ENCODE peak calls at places on chromosomes 13 and 19, in nine cellular contexts. J is epithelial cell of proximal tubule, E is adrenal gland, S is IMR-90, N is foreskin fibroblast, H is HCT116, D is GM23338, C is RWPE1, K is heart right ventricle. Y is an unnamed sample.

GRCh38 chr13:39496487-39496998 is 106.5 kb downstream of the LHFPL6 start:
- DNase-seq in J (no peak), E (no peak), S (no peak), N (no peak), H (no peak), D (no peak), C (no peak), K (no peak), Y (no peak)

GRCh38 chr19:6718741-6719539 is 1.5 kb downstream of the C3 start:
- DNase-seq in J (no peak), E (peak), S (no peak), N (no peak), H (peak), D (peak), C (peak), K (no peak), Y (no peak)

GRCh38 chr19:46574533-46574932 is 26.6 kb upstream of the CALM3 start:
- DNase-seq in J (no peak), E (peak), S (no peak), N (no peak), H (no peak), D (no peak), C (no peak), K (no peak), Y (no peak)

GRCh38 chr19:22286151-22286810 is at the start of gene ZNF729:
- DNase-seq in J (no peak), E (no peak), S (no peak), N (no peak), H (no peak), D (no peak), C (no peak), K (peak), Y (no peak)

GRCh38 chr19:48085904-48086864 is 24.4 kb downstream of the PLA2G4C start:
- DNase-seq in J (no peak), E (no peak), S (no peak), N (no peak), H (no peak), D (peak), C (no peak), K (no peak), Y (no peak)

GRCh38 chr13:98293103-98293502 is 116.0 kb upstream of the RNF113B start:
- DNase-seq in J (no peak), E (no peak), S (no peak), N (no peak), H (no peak), D (no peak), C (no peak), K (no peak), Y (no peak)

GRCh38 chr19:50820549-50821247 is 2.9 kb downstream of the KLK1 start:
- DNase-seq in J (no peak), E (no peak), S (no peak), N (no peak), H (no peak), D (peak), C (no peak), K (peak), Y (no peak)

GRCh38 chr19:8478605-8479004 is 23.8 kb downstream of the PRAM1 start:
- DNase-seq in J (no peak), E (no peak), S (no peak), N (no peak), H (no peak), D (no peak), C (no peak), K (no peak), Y (no peak)

GRCh38 chr19:1364070-1364719 is 19.5 kb upstream of the NDUFS7 start:
- DNase-seq in J (no peak), E (no peak), S (peak), N (no peak), H (no peak), D (no peak), C (no peak), K (no peak), Y (no peak)

GRCh38 chr13:98390086-98390697 is 186.7 kb downstream of the STK24 start:
- DNase-seq in J (no peak), E (no peak), S (peak), N (no peak), H (no peak), D (no peak), C (no peak), K (peak), Y (no peak)

GRCh38 chr13:76622336-76623045 is 263.7 kb downstream of the KCTD12 start:
- DNase-seq in J (no peak), E (peak), S (no peak), N (no peak), H (no peak), D (no peak), C (no peak), K (peak), Y (no peak)

GRCh38 chr19:19508217-19508616 is 7.1 kb downstream of the TSSK6 start:
- DNase-seq in J (no peak), E (no peak), S (no peak), N (no peak), H (no peak), D (no peak), C (no peak), K (no peak), Y (no peak)

GRCh38 chr19:42325896-42326771 is 699 bp downstream of the MEGF8 start:
- DNase-seq in J (no peak), E (peak), S (no peak), N (no peak), H (no peak), D (peak), C (peak), K (no peak), Y (no peak)

GRCh38 chr19:42325308-42325895 is at the start of gene MEGF8:
- DNase-seq in J (peak), E (peak), S (peak), N (peak), H (peak), D (peak), C (peak), K (peak), Y (peak)

GRCh38 chr19:42323852-42324654 is 1.4 kb upstream of the MEGF8 start:
- DNase-seq in J (no peak), E (no peak), S (no peak), N (no peak), H (no peak), D (peak), C (no peak), K (no peak), Y (no peak)

GRCh38 chr19:42323473-42323851 is 2.0 kb upstream of the MEGF8 start:
- DNase-seq in J (no peak), E (no peak), S (no peak), N (no peak), H (no peak), D (peak), C (no peak), K (no peak), Y (no peak)

DNA sequence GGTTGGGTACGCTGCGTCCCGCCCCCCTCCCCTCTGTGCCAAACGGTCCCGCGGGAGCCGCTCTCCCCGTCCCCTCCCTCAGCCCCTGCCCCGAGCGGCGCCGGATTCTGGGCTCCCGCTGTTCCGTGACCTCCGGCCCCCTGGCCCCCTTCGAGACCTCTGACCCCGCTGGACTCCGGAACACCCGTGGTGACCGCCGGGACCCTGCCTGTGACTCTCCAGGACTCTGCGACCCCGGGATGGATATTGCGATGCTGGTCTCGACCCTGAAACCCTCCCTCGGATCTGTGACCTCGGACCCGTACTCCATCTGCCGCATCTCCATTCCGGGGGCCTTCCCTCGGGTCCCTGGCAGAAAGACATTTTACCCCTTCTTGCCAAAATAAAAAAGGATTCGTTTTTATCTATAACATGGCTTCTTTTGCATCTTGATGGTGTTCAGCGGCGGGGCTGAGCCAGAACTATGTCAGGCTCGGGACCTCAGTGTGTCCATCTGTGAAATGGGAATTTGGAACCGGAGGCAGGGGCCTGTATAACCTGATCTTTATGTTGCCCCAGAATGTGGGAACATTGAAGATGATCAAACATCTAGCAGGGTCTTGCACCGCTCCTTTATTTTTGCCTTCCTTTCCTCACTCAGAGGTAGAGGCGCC is 654 bp upstream of the MEGF8 start:
- DNase-seq in J (no peak), E (no peak), S (no peak), N (no peak), H (no peak), D (no peak), C (no peak), K (no peak), Y (no peak)
- TF ChIP-seq CTCF in J (peak), E (peak), S (no peak), N (no peak), H (no peak), D (peak), C (no peak), K (no peak), Y (no peak)

GRCh38 chr19:3575260-3575741 is 2.6 kb downstream of the HMG20B start:
- DNase-seq in J (no peak), E (no peak), S (peak), N (no peak), H (no peak), D (peak), C (no peak), K (no peak), Y (no peak)
- TF ChIP-seq CTCF in J (peak), E (no peak), S (peak), N (peak), H (peak), D (peak), C (peak), K (no peak), Y (no peak)

DNA sequence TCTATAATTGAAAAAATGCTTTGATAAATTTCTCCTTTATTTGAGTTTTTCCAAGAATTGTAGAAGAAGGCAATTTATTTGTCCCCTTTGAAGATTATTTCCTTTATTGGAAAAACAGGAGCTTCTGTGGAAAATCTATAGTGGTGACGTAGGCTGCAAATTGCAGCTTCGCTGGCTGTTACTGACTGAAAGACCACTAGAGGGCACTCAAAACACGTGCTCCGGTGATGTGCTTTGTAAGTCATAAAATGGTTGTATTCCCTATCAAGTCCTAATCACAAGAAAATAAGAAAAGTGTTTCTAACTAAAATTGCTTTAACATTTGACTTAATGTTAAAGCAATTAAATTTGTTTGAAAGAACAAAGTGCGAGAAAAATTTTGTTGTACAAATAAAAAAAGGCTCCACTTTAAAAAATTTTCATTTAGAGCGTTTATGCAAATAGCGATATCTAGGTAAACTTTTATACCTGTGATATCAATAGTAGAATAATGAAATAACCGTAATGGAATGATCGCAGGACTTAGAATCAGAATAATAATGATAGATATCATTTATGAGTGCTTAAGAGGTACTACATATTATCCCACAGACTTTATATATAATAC is 638.2 kb upstream of the SPRY2 start:
- DNase-seq in J (peak), E (peak), S (peak), N (peak), H (peak), D (peak), C (peak), K (peak), Y (no peak)
- TF ChIP-seq CTCF in J (peak), E (peak), S (peak), N (peak), H (peak), D (peak), C (peak), K (peak), Y (peak)

GRCh38 chr13:105202384-105202783 is 1333.1 kb downstream of the EFNB2 start:
- DNase-seq in J (peak), E (no peak), S (peak), N (no peak), H (peak), D (peak), C (no peak), K (no peak), Y (no peak)
- TF ChIP-seq CTCF in J (peak), E (peak), S (peak), N (peak), H (peak), D (peak), C (peak), K (peak), Y (peak)

DNA sequence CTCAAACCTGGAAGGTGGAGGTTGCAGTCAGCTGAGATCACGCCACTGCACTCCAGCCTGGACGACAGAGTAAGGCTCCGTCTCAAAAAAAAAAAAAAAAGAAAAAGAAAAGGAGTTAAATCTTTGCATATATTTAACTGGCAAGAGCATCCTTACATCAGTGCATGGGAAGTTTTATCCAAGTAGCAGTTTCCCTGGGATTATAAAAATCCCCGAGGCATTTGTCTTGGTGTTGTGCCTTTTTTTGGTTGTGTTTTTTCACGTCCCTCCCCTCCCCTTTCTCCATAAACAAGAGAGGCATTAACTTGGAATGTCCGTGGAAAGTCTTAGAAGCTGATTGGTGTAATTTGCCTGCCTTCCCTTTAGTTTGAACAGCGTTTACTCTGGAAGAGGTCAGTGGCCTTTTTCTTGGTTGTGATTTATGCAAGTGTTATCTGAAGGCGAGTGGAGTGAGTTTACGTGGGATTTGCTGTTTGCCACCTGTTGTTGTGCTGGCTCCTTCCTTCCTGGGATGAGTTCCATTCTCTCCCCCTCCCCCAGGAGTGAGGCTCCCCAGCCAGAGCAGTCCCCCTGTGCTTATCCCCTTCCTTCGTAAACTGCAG is 7.1 kb downstream of the ACTN4 start:
- DNase-seq in J (no peak), E (no peak), S (peak), N (no peak), H (no peak), D (no peak), C (no peak), K (no peak), Y (no peak)
- TF ChIP-seq CTCF in J (no peak), E (no peak), S (no peak), N (no peak), H (no peak), D (no peak), C (no peak), K (no peak), Y (no peak)

GRCh38 chr19:57583521-57584416 is at the start of gene ZIK1:
- DNase-seq in J (peak), E (peak), S (peak), N (peak), H (no peak), D (peak), C (peak), K (peak), Y (peak)
- TF ChIP-seq CTCF in J (no peak), E (no peak), S (no peak), N (no peak), H (no peak), D (no peak), C (no peak), K (peak), Y (no peak)

GRCh38 chr19:2736550-2737190 is 3.1 kb downstream of the SLC39A3 start:
- DNase-seq in J (no peak), E (no peak), S (no peak), N (no peak), H (no peak), D (no peak), C (no peak), K (no peak), Y (no peak)

GRCh38 chr19:2743099-2743498 is 3.3 kb upstream of the SLC39A3 start:
- DNase-seq in J (no peak), E (no peak), S (no peak), N (no peak), H (no peak), D (no peak), C (no peak), K (no peak), Y (no peak)

GRCh38 chr19:2744113-2744512 is 4.3 kb upstream of the SLC39A3 start:
- DNase-seq in J (no peak), E (no peak), S (no peak), N (no peak), H (no peak), D (no peak), C (no peak), K (no peak), Y (no peak)

GRCh38 chr19:2740314-2740656 is 468 bp upstream of the SLC39A3 start:
- DNase-seq in J (no peak), E (no peak), S (no peak), N (no peak), H (no peak), D (no peak), C (no peak), K (no peak), Y (no peak)

DNA sequence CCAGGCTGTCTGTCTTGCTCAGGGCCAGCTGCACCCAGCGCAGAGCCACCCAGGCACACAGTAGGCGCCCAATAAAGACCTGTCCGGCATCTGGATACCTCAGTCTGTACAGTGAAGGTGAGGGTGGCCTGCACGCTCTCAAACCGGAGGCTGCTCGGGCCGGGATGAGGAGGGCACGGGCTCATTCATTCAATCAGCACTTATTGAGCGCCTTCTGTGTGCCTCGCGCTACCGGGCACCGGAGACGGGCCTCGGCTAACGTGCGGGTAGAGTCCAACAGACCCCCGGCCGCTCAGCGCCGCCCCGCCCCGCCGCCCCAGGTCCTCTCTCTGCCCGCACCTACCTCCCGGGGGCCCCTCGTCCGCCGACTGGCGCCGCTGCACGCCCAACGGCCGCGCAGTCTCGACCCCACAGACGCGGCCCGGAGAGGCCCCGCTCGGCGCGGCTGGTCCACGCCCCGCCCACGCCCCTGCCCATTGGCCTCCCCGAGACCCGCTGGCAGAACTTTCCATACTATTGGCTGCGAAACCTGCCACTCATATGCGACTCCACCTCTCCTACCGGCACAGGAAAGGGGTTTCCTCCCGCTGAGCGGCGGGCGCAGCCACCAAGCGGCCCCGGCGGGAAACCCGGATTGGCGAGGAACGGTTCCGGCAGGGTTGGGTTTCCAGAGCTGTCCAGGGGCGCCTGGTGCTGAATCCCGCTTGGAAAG is at the start of gene SLC39A3:
- DNase-seq in J (peak), E (peak), S (peak), N (peak), H (peak), D (peak), C (peak), K (peak), Y (peak)
- TF ChIP-seq CTCF in J (no peak), E (no peak), S (no peak), N (no peak), H (no peak), D (no peak), C (no peak), K (peak), Y (no peak)

DNA sequence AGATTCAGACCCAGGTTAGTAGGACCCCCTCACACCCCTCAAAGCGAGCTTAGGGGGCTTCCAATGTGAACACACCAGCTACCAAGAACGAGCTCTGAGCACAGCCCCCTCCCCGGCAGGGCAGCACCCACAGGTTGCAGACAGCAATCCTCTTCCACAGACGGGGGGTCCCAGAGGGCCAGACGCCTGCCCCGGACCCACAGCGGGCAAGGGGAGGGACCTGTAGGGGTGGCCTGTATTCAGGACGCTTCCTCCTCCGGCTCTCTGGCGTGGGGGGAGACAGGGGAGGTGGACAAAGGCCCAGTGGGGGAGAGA is 4.8 kb downstream of the TTYH1 start:
- DNase-seq in J (no peak), E (no peak), S (no peak), N (no peak), H (no peak), D (no peak), C (no peak), K (no peak), Y (no peak)
- TF ChIP-seq CTCF in J (no peak), E (no peak), S (no peak), N (no peak), H (no peak), D (no peak), C (no peak), K (no peak), Y (no peak)